ENCODE peak calls at places on chromosome 12, in six cellular contexts. One of them, this sample, is unnamed.

GRCh38 chr12:9646794-9647622 is 22.5 kb upstream of the CLEC2D start:
- DNase-seq in brain microvascular endothelial cell: no peak
- DNase-seq in fibroblast of mammary gland: peak
- DNase-seq in Peyer's patch: no peak
- DNase-seq in CD8-positive, alpha-beta memory T cell: no peak
- DNase-seq in cardiac fibroblast: peak
- DNase-seq in this sample: peak

GRCh38 chr12:109701064-109701463 is 12.6 kb upstream of the FAM222A start:
- DNase-seq in brain microvascular endothelial cell: no peak
- DNase-seq in fibroblast of mammary gland: no peak
- DNase-seq in Peyer's patch: no peak
- DNase-seq in CD8-positive, alpha-beta memory T cell: no peak
- DNase-seq in cardiac fibroblast: no peak
- DNase-seq in this sample: no peak

GRCh38 chr12:99455350-99456037 is 192.1 kb upstream of the GARIN6 start:
- DNase-seq in brain microvascular endothelial cell: peak
- DNase-seq in fibroblast of mammary gland: peak
- DNase-seq in Peyer's patch: no peak
- DNase-seq in CD8-positive, alpha-beta memory T cell: no peak
- DNase-seq in cardiac fibroblast: peak
- DNase-seq in this sample: peak

GRCh38 chr12:116354950-116355779 is 77.7 kb upstream of the MED13L start:
- DNase-seq in brain microvascular endothelial cell: no peak
- DNase-seq in fibroblast of mammary gland: no peak
- DNase-seq in Peyer's patch: no peak
- DNase-seq in CD8-positive, alpha-beta memory T cell: no peak
- DNase-seq in cardiac fibroblast: no peak
- DNase-seq in this sample: no peak

GRCh38 chr12:122602456-122602855 is 75.4 kb downstream of the KNTC1 start:
- DNase-seq in brain microvascular endothelial cell: no peak
- DNase-seq in fibroblast of mammary gland: no peak
- DNase-seq in Peyer's patch: no peak
- DNase-seq in CD8-positive, alpha-beta memory T cell: no peak
- DNase-seq in cardiac fibroblast: no peak
- DNase-seq in this sample: peak

GRCh38 chr12:85358715-85359114 is 78.7 kb downstream of the ALX1 start:
- DNase-seq in brain microvascular endothelial cell: no peak
- DNase-seq in fibroblast of mammary gland: no peak
- DNase-seq in Peyer's patch: no peak
- DNase-seq in CD8-positive, alpha-beta memory T cell: no peak
- DNase-seq in cardiac fibroblast: no peak
- DNase-seq in this sample: no peak

GRCh38 chr12:18165422-18165871 is 75.5 kb upstream of the RERGL start:
- DNase-seq in brain microvascular endothelial cell: peak
- DNase-seq in fibroblast of mammary gland: peak
- DNase-seq in Peyer's patch: no peak
- DNase-seq in CD8-positive, alpha-beta memory T cell: no peak
- DNase-seq in cardiac fibroblast: peak
- DNase-seq in this sample: peak

GRCh38 chr12:25728196-25728595 is 175.1 kb upstream of the LMNTD1 start:
- DNase-seq in brain microvascular endothelial cell: no peak
- DNase-seq in fibroblast of mammary gland: no peak
- DNase-seq in Peyer's patch: no peak
- DNase-seq in CD8-positive, alpha-beta memory T cell: no peak
- DNase-seq in cardiac fibroblast: peak
- DNase-seq in this sample: no peak

GRCh38 chr12:46507766-46508165 is 135.2 kb upstream of the SLC38A2 start:
- DNase-seq in brain microvascular endothelial cell: no peak
- DNase-seq in fibroblast of mammary gland: peak
- DNase-seq in Peyer's patch: no peak
- DNase-seq in CD8-positive, alpha-beta memory T cell: no peak
- DNase-seq in cardiac fibroblast: no peak
- DNase-seq in this sample: peak

GRCh38 chr12:102757154-102757873 is 159.7 kb downstream of the PAH start:
- DNase-seq in brain microvascular endothelial cell: no peak
- DNase-seq in fibroblast of mammary gland: peak
- DNase-seq in Peyer's patch: no peak
- DNase-seq in CD8-positive, alpha-beta memory T cell: no peak
- DNase-seq in cardiac fibroblast: peak
- DNase-seq in this sample: no peak

GRCh38 chr12:52434760-52435530 is 774 bp upstream of the KRT75 start:
- DNase-seq in brain microvascular endothelial cell: no peak
- DNase-seq in fibroblast of mammary gland: peak
- DNase-seq in Peyer's patch: no peak
- DNase-seq in CD8-positive, alpha-beta memory T cell: no peak
- DNase-seq in cardiac fibroblast: no peak
- DNase-seq in this sample: peak

GRCh38 chr12:14853966-14854365 is 10.6 kb upstream of the ART4 start:
- DNase-seq in brain microvascular endothelial cell: no peak
- DNase-seq in fibroblast of mammary gland: no peak
- DNase-seq in Peyer's patch: no peak
- DNase-seq in CD8-positive, alpha-beta memory T cell: no peak
- DNase-seq in cardiac fibroblast: peak
- DNase-seq in this sample: no peak

GRCh38 chr12:122029620-122030426 is 8.1 kb downstream of the BCL7A start:
- DNase-seq in brain microvascular endothelial cell: no peak
- DNase-seq in fibroblast of mammary gland: no peak
- DNase-seq in Peyer's patch: no peak
- DNase-seq in CD8-positive, alpha-beta memory T cell: no peak
- DNase-seq in cardiac fibroblast: no peak
- DNase-seq in this sample: peak

GRCh38 chr12:27549801-27550652 is 26.0 kb downstream of the PPFIBP1 start:
- DNase-seq in brain microvascular endothelial cell: peak
- DNase-seq in fibroblast of mammary gland: peak
- DNase-seq in Peyer's patch: peak
- DNase-seq in CD8-positive, alpha-beta memory T cell: no peak
- DNase-seq in cardiac fibroblast: peak
- DNase-seq in this sample: peak

GRCh38 chr12:15772405-15773018 is 16.7 kb downstream of the EPS8 start:
- DNase-seq in brain microvascular endothelial cell: no peak
- DNase-seq in fibroblast of mammary gland: peak
- DNase-seq in Peyer's patch: no peak
- DNase-seq in CD8-positive, alpha-beta memory T cell: no peak
- DNase-seq in cardiac fibroblast: peak
- DNase-seq in this sample: peak

GRCh38 chr12:24948452-24948815 is 467 bp downstream of the BCAT1 start:
- DNase-seq in brain microvascular endothelial cell: no peak
- DNase-seq in fibroblast of mammary gland: peak
- DNase-seq in Peyer's patch: no peak
- DNase-seq in CD8-positive, alpha-beta memory T cell: peak
- DNase-seq in cardiac fibroblast: peak
- DNase-seq in this sample: peak

GRCh38 chr12:70626180-70626579 is 11.0 kb downstream of the PTPRB start:
- DNase-seq in brain microvascular endothelial cell: no peak
- DNase-seq in fibroblast of mammary gland: no peak
- DNase-seq in Peyer's patch: no peak
- DNase-seq in CD8-positive, alpha-beta memory T cell: no peak
- DNase-seq in cardiac fibroblast: no peak
- DNase-seq in this sample: no peak

GRCh38 chr12:7127916-7128626 is 618 bp downstream of the RBP5 start:
- DNase-seq in brain microvascular endothelial cell: no peak
- DNase-seq in fibroblast of mammary gland: no peak
- DNase-seq in Peyer's patch: no peak
- DNase-seq in CD8-positive, alpha-beta memory T cell: no peak
- DNase-seq in cardiac fibroblast: no peak
- DNase-seq in this sample: no peak

GRCh38 chr12:78726854-78727253 is 137.7 kb upstream of the SYT1 start:
- DNase-seq in brain microvascular endothelial cell: no peak
- DNase-seq in fibroblast of mammary gland: no peak
- DNase-seq in Peyer's patch: no peak
- DNase-seq in CD8-positive, alpha-beta memory T cell: no peak
- DNase-seq in cardiac fibroblast: no peak
- DNase-seq in this sample: no peak

GRCh38 chr12:87140257-87140656 is 884.1 kb upstream of the MGAT4C start:
- DNase-seq in brain microvascular endothelial cell: no peak
- DNase-seq in fibroblast of mammary gland: peak
- DNase-seq in Peyer's patch: no peak
- DNase-seq in CD8-positive, alpha-beta memory T cell: no peak
- DNase-seq in cardiac fibroblast: peak
- DNase-seq in this sample: peak

GRCh38 chr12:19811922-19812321 is 372.6 kb downstream of the AEBP2 start:
- DNase-seq in brain microvascular endothelial cell: no peak
- DNase-seq in fibroblast of mammary gland: no peak
- DNase-seq in Peyer's patch: no peak
- DNase-seq in CD8-positive, alpha-beta memory T cell: no peak
- DNase-seq in cardiac fibroblast: no peak
- DNase-seq in this sample: no peak

GRCh38 chr12:88242161-88242925 is 100.2 kb downstream of the TMTC3 start:
- DNase-seq in brain microvascular endothelial cell: peak
- DNase-seq in fibroblast of mammary gland: peak
- DNase-seq in Peyer's patch: no peak
- DNase-seq in CD8-positive, alpha-beta memory T cell: no peak
- DNase-seq in cardiac fibroblast: peak
- DNase-seq in this sample: peak

GRCh38 chr12:50287271-50287670 is 4.0 kb upstream of the LIMA1 start:
- DNase-seq in brain microvascular endothelial cell: no peak
- DNase-seq in fibroblast of mammary gland: no peak
- DNase-seq in Peyer's patch: no peak
- DNase-seq in CD8-positive, alpha-beta memory T cell: no peak
- DNase-seq in cardiac fibroblast: no peak
- DNase-seq in this sample: no peak

GRCh38 chr12:10847701-10848100 is 1.6 kb downstream of the PRR4 start:
- DNase-seq in brain microvascular endothelial cell: no peak
- DNase-seq in fibroblast of mammary gland: no peak
- DNase-seq in Peyer's patch: no peak
- DNase-seq in CD8-positive, alpha-beta memory T cell: no peak
- DNase-seq in cardiac fibroblast: no peak
- DNase-seq in this sample: no peak

GRCh38 chr12:128829870-128830504 is 6.2 kb upstream of the SLC15A4 start:
- DNase-seq in brain microvascular endothelial cell: no peak
- DNase-seq in fibroblast of mammary gland: no peak
- DNase-seq in Peyer's patch: peak
- DNase-seq in CD8-positive, alpha-beta memory T cell: no peak
- DNase-seq in cardiac fibroblast: no peak
- DNase-seq in this sample: peak

GRCh38 chr12:116726749-116727148 is 11.1 kb downstream of the SPRING1 start:
- DNase-seq in brain microvascular endothelial cell: no peak
- DNase-seq in fibroblast of mammary gland: peak
- DNase-seq in Peyer's patch: no peak
- DNase-seq in CD8-positive, alpha-beta memory T cell: no peak
- DNase-seq in cardiac fibroblast: peak
- DNase-seq in this sample: no peak

DNA sequence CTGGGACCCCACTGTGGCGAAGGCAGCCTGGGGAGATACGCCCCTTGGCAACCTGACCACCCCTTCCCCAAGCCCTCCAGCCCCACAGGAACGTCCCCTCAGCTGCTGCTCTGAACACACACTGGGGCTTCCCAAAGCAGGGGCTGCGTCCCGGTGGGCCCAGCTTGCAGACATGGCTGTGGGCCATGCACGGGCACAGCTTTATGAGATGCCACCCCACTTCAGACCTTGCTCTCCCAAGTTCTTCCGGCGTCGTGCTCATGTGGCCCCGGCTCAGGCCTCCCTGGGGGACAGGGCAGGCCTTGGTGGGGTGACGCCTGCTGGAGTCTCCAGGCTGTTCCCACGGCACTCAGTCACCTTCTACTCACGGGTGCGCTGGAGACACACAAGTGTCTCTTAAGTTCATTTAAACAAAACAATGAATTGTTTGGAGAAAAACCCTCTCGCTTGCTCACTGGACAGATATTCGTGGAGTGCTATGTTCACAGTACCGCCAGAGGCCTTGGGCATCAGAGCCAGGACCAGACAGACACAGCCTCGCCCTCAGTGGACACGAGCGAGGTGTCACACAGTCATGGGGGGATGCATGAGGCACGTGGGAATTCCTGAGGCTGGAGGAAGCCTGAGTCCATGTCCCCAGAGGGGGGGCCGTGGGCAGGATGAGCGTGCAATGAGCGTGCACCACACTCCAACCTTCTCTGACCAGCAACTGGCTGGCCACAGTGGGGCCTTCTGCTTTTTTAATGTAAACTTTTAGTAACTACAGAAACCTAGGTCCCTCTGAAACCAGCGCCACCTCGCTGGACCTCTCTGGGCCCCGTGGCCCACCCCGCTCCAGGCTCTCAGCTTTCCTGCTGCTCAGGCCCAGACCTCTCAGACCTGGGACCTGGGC is 4.3 kb downstream of the GALNT9 start:
- DNase-seq in brain microvascular endothelial cell: peak
- DNase-seq in fibroblast of mammary gland: no peak
- DNase-seq in Peyer's patch: no peak
- DNase-seq in CD8-positive, alpha-beta memory T cell: no peak
- DNase-seq in cardiac fibroblast: no peak
- DNase-seq in this sample: no peak
- H3K4me3 ChIP-seq in brain microvascular endothelial cell: no peak
- H3K4me3 ChIP-seq in fibroblast of mammary gland: no peak
- H3K4me3 ChIP-seq in Peyer's patch: no peak
- H3K4me3 ChIP-seq in CD8-positive, alpha-beta memory T cell: no peak
- H3K4me3 ChIP-seq in cardiac fibroblast: no peak
- H3K4me3 ChIP-seq in this sample: no peak

GRCh38 chr12:48903982-48904411 is 21.3 kb downstream of the FKBP11 start:
- DNase-seq in brain microvascular endothelial cell: peak
- DNase-seq in fibroblast of mammary gland: peak
- DNase-seq in Peyer's patch: peak
- DNase-seq in CD8-positive, alpha-beta memory T cell: peak
- DNase-seq in cardiac fibroblast: peak
- DNase-seq in this sample: peak
- H3K4me3 ChIP-seq in brain microvascular endothelial cell: peak
- H3K4me3 ChIP-seq in fibroblast of mammary gland: peak
- H3K4me3 ChIP-seq in Peyer's patch: peak
- H3K4me3 ChIP-seq in CD8-positive, alpha-beta memory T cell: peak
- H3K4me3 ChIP-seq in cardiac fibroblast: peak
- H3K4me3 ChIP-seq in this sample: peak

DNA sequence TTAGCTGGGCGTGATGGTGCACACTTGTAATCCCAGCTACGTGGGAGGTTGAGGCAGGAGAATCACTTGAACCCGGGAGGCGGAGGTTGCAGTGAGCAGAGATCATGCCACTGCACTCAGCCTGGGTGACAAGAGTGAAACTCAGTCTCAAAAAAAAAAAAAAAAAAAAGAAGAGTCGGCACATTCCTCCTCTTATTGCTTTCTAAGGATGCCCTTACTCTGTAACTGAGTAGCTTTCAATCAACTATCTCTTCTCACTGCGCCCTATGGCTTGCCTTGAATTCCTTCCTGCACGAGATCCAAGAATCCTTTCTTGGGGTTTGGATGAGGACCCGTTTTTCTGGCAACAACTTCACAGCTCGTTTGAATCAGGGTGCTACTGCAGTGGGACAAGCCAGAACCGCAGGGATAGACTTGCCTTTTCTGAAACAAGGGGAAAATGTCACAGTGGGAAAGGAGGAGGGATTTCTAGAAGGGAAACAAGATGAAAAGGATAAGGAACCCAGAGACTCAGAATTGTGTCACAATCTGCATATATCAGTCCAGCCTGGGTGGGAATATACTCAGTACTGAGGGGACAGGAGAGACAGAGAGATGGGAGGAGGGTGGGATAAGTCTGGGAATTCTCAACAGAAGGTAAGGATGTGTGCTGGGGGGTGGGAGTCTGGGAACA is 16.1 kb upstream of the RND1 start:
- DNase-seq in brain microvascular endothelial cell: no peak
- DNase-seq in fibroblast of mammary gland: no peak
- DNase-seq in Peyer's patch: no peak
- DNase-seq in CD8-positive, alpha-beta memory T cell: no peak
- DNase-seq in cardiac fibroblast: peak
- DNase-seq in this sample: no peak
- H3K4me3 ChIP-seq in brain microvascular endothelial cell: peak
- H3K4me3 ChIP-seq in fibroblast of mammary gland: no peak
- H3K4me3 ChIP-seq in Peyer's patch: no peak
- H3K4me3 ChIP-seq in CD8-positive, alpha-beta memory T cell: no peak
- H3K4me3 ChIP-seq in cardiac fibroblast: no peak
- H3K4me3 ChIP-seq in this sample: no peak

GRCh38 chr12:108190529-108190928 is 61.4 kb downstream of the WSCD2 start:
- DNase-seq in brain microvascular endothelial cell: no peak
- DNase-seq in fibroblast of mammary gland: no peak
- DNase-seq in Peyer's patch: no peak
- DNase-seq in CD8-positive, alpha-beta memory T cell: no peak
- DNase-seq in cardiac fibroblast: no peak
- DNase-seq in this sample: no peak
- H3K4me3 ChIP-seq in brain microvascular endothelial cell: no peak
- H3K4me3 ChIP-seq in fibroblast of mammary gland: no peak
- H3K4me3 ChIP-seq in Peyer's patch: no peak
- H3K4me3 ChIP-seq in CD8-positive, alpha-beta memory T cell: no peak
- H3K4me3 ChIP-seq in cardiac fibroblast: no peak
- H3K4me3 ChIP-seq in this sample: no peak